ENCODE peak calls at places on chromosomes 12 and 14, in nine cellular contexts. U, G, D, W, L, Y, X, H and A are unnamed samples.

GRCh38 chr12:26007563-26007962 is 49.1 kb downstream of the RASSF8 start:
- DNase-seq in X (no peak), G (no peak), D (no peak), W (no peak), Y (no peak), H (no peak), L (no peak), U (no peak), A (no peak)

GRCh38 chr12:6336859-6337744 is 4.8 kb downstream of the TNFRSF1A start:
- DNase-seq in G (no peak), H (no peak), L (no peak), W (no peak), U (no peak), D (no peak), Y (no peak), X (no peak), A (no peak)

GRCh38 chr12:127192391-127192790 is 1074.6 kb upstream of the TMEM132C start:
- DNase-seq in U (no peak), G (no peak), D (no peak), W (no peak), L (no peak), Y (no peak), X (no peak), H (no peak), A (no peak)

GRCh38 chr12:88334271-88334670 is 192.2 kb downstream of the TMTC3 start:
- DNase-seq in H (no peak), Y (no peak), L (no peak), U (no peak), X (peak), G (no peak), W (no peak), D (peak), A (peak)

GRCh38 chr14:24279301-24280186 is 8.1 kb upstream of the RABGGTA start:
- DNase-seq in D (no peak), X (no peak), W (no peak), H (no peak), Y (peak), U (peak), L (no peak), G (no peak), A (no peak)

GRCh38 chr12:70459786-70460185 is 93.7 kb downstream of the KCNMB4 start:
- DNase-seq in X (no peak), G (no peak), U (no peak), W (no peak), Y (no peak), H (no peak), L (no peak), D (no peak), A (no peak)

GRCh38 chr14:49173765-49174373 is 412.3 kb downstream of the RPS29 start:
- DNase-seq in L (peak), D (peak), X (peak), G (peak), U (peak), H (peak), Y (peak), W (peak), A (peak)

GRCh38 chr14:102986810-102987579 is 64.5 kb downstream of the AMN start:
- DNase-seq in G (no peak), D (peak), H (no peak), L (no peak), W (no peak), X (no peak), Y (no peak), U (no peak), A (peak)

GRCh38 chr12:55845785-55846496 is 3.2 kb upstream of the MMP19 start:
- DNase-seq in H (no peak), U (no peak), L (peak), G (no peak), W (no peak), X (no peak), Y (no peak), D (peak), A (no peak)

GRCh38 chr12:130128764-130129735 is 33.2 kb upstream of the FZD10 start:
- DNase-seq in W (no peak), Y (no peak), D (no peak), U (no peak), G (no peak), L (no peak), X (no peak), H (no peak), A (no peak)

GRCh38 chr12:121467638-121468403 is 67.9 kb downstream of the RNF34 start:
- DNase-seq in D (no peak), G (no peak), L (peak), X (no peak), W (peak), H (no peak), U (peak), Y (no peak), A (no peak)

GRCh38 chr14:62364161-62364560 is 601.9 kb downstream of the SNAPC1 start:
- DNase-seq in U (no peak), Y (no peak), D (no peak), L (no peak), H (no peak), X (no peak), G (no peak), W (no peak), A (no peak)

GRCh38 chr12:15705606-15706005 is 83.6 kb downstream of the EPS8 start:
- DNase-seq in H (no peak), Y (no peak), D (no peak), W (no peak), U (no peak), L (no peak), G (no peak), X (no peak), A (no peak)

GRCh38 chr14:23299986-23300686 is 2.5 kb downstream of the PPP1R3E start:
- DNase-seq in L (no peak), H (no peak), W (no peak), G (no peak), X (no peak), Y (no peak), D (no peak), U (no peak), A (no peak)

GRCh38 chr14:68627050-68627867 is 165.6 kb downstream of the ZFP36L1 start:
- DNase-seq in Y (no peak), U (peak), D (no peak), G (no peak), W (peak), X (peak), H (no peak), L (no peak), A (peak)

GRCh38 chr12:19799216-19799615 is 359.9 kb downstream of the AEBP2 start:
- DNase-seq in U (no peak), L (no peak), Y (no peak), H (no peak), D (no peak), X (peak), G (no peak), W (no peak), A (peak)

GRCh38 chr14:23104070-23104590 is 659 bp downstream of the CIROP start:
- DNase-seq in W (no peak), H (no peak), L (no peak), G (no peak), X (no peak), D (no peak), U (no peak), Y (no peak), A (no peak)

GRCh38 chr14:29865299-29865698 is 62.3 kb downstream of the PRKD1 start:
- DNase-seq in G (peak), Y (no peak), X (no peak), H (no peak), D (no peak), L (no peak), U (no peak), W (no peak), A (no peak)

GRCh38 chr12:47079894-47080724 is at the start of gene AMIGO2:
- DNase-seq in G (no peak), U (peak), Y (peak), X (no peak), L (peak), D (peak), W (peak), H (peak), A (no peak)

GRCh38 chr12:31019561-31020308 is 53.9 kb upstream of the DDX11 start:
- DNase-seq in U (no peak), W (peak), G (no peak), D (no peak), Y (no peak), L (no peak), H (no peak), X (no peak), A (no peak)

GRCh38 chr14:21553266-21553665 is 26.6 kb downstream of the OR10G3 start:
- DNase-seq in U (no peak), W (no peak), L (no peak), X (no peak), D (no peak), G (no peak), H (no peak), Y (no peak), A (no peak)

GRCh38 chr14:103551338-103551762 is 11.1 kb downstream of the BAG5 start:
- DNase-seq in Y (no peak), H (no peak), X (no peak), U (no peak), L (no peak), D (no peak), G (no peak), W (no peak), A (no peak)

GRCh38 chr14:38618514-38618913 is 362.6 kb upstream of the CLEC14A start:
- DNase-seq in G (no peak), Y (no peak), X (no peak), U (peak), D (no peak), H (no peak), W (no peak), L (no peak), A (no peak)

GRCh38 chr12:65779091-65779642 is 45.1 kb upstream of the HMGA2 start:
- DNase-seq in L (no peak), X (peak), H (no peak), Y (no peak), U (peak), W (no peak), D (peak), G (peak), A (no peak)

GRCh38 chr12:106766393-106766826 is 8.1 kb upstream of the RIC8B start:
- DNase-seq in U (no peak), X (no peak), Y (no peak), W (no peak), G (no peak), H (no peak), L (no peak), D (no peak), A (no peak)

GRCh38 chr14:90375934-90376333 is 20.9 kb upstream of the CALM1 start:
- DNase-seq in Y (no peak), G (no peak), U (no peak), X (no peak), H (no peak), D (no peak), W (no peak), L (no peak), A (no peak)

DNA sequence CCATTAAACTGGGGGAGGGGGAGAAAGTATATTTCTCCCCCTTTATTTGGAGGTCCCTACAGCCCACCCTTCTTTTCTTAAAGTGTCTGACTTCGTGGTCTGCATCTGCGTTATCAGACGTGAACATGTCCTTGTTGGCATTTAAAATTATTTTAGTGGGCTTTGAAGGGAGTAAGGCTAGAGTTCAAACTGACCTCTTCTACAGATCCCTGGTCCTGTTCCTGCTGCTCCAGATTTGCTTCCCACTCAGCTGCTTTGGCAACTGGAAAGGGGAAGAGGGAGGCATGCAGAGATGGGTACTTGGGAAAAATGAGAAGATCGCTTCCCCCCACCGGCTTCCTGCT is 611 bp upstream of the SIX6 start:
- DNase-seq in Y (peak), H (no peak), W (no peak), U (no peak), G (no peak), L (no peak), D (no peak), X (no peak), A (no peak)
- TF ChIP-seq CTCF in Y (no peak), H (no peak), W (peak), U (no peak), G (no peak), L (no peak), D (no peak), X (no peak), A (no peak)

DNA sequence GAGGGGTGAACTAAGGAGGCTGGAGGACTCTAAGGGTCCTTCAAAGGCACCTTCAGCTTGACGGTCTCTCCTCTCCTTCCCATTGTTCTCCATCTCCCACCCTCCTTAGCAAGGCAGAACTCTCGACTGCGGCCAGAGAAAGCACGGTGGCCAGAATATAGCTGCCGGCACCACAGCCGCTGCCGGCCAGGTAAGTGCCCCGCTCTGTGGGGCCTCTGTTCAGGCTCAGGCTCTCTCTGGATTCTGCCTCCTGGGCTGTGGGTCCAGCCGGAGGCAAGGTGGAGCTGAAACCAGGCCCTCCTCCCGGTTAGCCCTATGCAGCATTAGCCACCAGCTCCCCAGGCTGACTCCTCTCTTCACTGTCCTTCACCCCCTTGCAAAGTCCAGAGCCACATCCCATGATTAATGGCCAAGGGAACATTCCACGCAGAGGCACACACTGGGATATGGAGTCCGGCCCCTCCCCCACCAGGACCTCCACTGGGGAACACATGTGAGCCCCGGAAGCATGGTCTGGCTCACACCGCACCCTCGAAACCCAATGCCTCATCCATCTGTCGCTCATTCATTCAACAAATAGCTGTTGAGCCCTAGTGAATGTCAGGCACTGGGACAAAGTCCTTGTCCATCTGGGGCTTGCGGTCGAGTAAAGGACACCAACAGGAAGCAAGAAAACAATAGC is 25.2 kb downstream of the LTBP2 start:
- DNase-seq in G (no peak), U (no peak), X (no peak), Y (no peak), D (no peak), L (no peak), W (no peak), H (peak), A (no peak)
- TF ChIP-seq CTCF in G (no peak), U (no peak), X (no peak), Y (no peak), D (no peak), L (no peak), W (no peak), H (no peak), A (no peak)

GRCh38 chr14:106318700-106319099 is 792.3 kb downstream of the TMEM121 start:
- DNase-seq in H (no peak), W (no peak), L (no peak), U (no peak), D (no peak), Y (peak), X (no peak), G (no peak), A (no peak)
- TF ChIP-seq CTCF in H (no peak), W (no peak), L (no peak), U (no peak), D (no peak), Y (peak), X (no peak), G (no peak), A (no peak)

GRCh38 chr12:82688035-82688501 is 1.4 kb downstream of the TMTC2 start:
- DNase-seq in X (no peak), D (peak), U (peak), H (no peak), G (no peak), W (no peak), L (no peak), Y (no peak), A (no peak)
- TF ChIP-seq CTCF in X (peak), D (no peak), U (no peak), H (no peak), G (peak), W (peak), L (no peak), Y (no peak), A (peak)

GRCh38 chr12:105369014-105369413 is 38.5 kb downstream of the C12orf75 start:
- DNase-seq in Y (no peak), G (peak), W (no peak), U (no peak), X (no peak), H (no peak), D (peak), L (no peak), A (peak)
- TF ChIP-seq CTCF in Y (peak), G (peak), W (no peak), U (no peak), X (peak), H (no peak), D (peak), L (no peak), A (peak)

GRCh38 chr12:125203145-125203765 is 138.0 kb downstream of the AACS start:
- DNase-seq in H (no peak), X (no peak), Y (no peak), W (no peak), G (no peak), U (no peak), L (no peak), D (peak), A (no peak)
- TF ChIP-seq CTCF in H (peak), X (peak), Y (peak), W (peak), G (peak), U (peak), L (peak), D (peak), A (peak)